ENCODE peak calls at places on chromosomes 11 and 22, in five cellular contexts. X is H1, C is K562, P is GM12878, D is HepG2. R is an unnamed sample.

GRCh38 chr22:26656896-26657851 is at the start of gene MIAT:
- DNase-seq in X (peak), C (peak), P (no peak), D (no peak), R (no peak)

GRCh38 chr11:76215946-76216345 is 9.6 kb upstream of the WNT11 start:
- DNase-seq in X (no peak), C (no peak), P (no peak), D (no peak), R (no peak)

GRCh38 chr11:59206635-59207034 is 6.1 kb downstream of the MPEG1 start:
- DNase-seq in X (peak), C (peak), P (no peak), D (peak), R (peak)

GRCh38 chr22:48944756-48945620 is 882.7 kb downstream of the BRD1 start:
- DNase-seq in X (peak), C (no peak), P (no peak), D (no peak), R (no peak)

GRCh38 chr22:39311592-39312400 is 7.6 kb downstream of the RPL3 start:
- DNase-seq in X (peak), C (peak), P (no peak), D (no peak), R (no peak)

GRCh38 chr11:20873054-20873453 is 203.7 kb downstream of the NELL1 start:
- DNase-seq in X (peak), C (peak), P (no peak), D (peak), R (peak)

GRCh38 chr11:112290462-112290894 is 29.8 kb upstream of the PLET1 start:
- DNase-seq in X (no peak), C (no peak), P (no peak), D (no peak), R (no peak)

GRCh38 chr11:129694966-129695365 is 120.7 kb upstream of the TMEM45B start:
- DNase-seq in X (no peak), C (no peak), P (no peak), D (no peak), R (no peak)

GRCh38 chr11:45457649-45458048 is 171.5 kb upstream of the SYT13 start:
- DNase-seq in X (no peak), C (no peak), P (no peak), D (no peak), R (no peak)

GRCh38 chr22:37752189-37753061 is 55.3 kb upstream of the GCAT start:
- DNase-seq in X (no peak), C (no peak), P (no peak), D (peak), R (peak)

GRCh38 chr11:126495806-126496205 is 140.3 kb downstream of the ST3GAL4 start:
- DNase-seq in X (no peak), C (no peak), P (no peak), D (no peak), R (no peak)

GRCh38 chr22:27989758-27990450 is 70.8 kb upstream of the PITPNB start:
- DNase-seq in X (no peak), C (no peak), P (no peak), D (no peak), R (no peak)

GRCh38 chr22:27991586-27992293 is 72.7 kb upstream of the PITPNB start:
- DNase-seq in X (no peak), C (no peak), P (no peak), D (no peak), R (no peak)

GRCh38 chr22:27992294-27993165 is 73.5 kb upstream of the PITPNB start:
- DNase-seq in X (no peak), C (no peak), P (no peak), D (no peak), R (no peak)

GRCh38 chr22:27990451-27990840 is 71.4 kb upstream of the PITPNB start:
- DNase-seq in X (no peak), C (no peak), P (no peak), D (no peak), R (no peak)

DNA sequence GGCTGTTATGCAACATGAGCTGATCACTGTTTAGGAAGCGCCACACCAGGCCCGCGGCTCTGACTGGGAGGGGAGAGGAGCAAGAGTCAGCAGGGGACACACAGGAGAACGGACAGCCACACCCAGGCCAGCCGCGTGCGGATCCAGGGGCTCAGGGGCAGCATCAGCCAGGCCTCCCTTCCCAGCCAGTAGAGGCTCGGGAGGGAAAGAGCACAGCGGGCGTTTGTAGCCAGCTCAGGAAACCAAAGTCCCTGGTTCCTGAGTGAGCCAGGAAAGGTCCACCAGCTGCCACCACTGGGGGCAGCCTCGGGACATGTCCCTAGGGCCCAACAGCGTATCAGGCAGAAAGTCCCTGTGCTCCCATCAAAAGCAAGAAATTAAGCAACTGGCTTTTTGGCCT is 71.8 kb upstream of the PITPNB start:
- DNase-seq in X (peak), C (peak), P (no peak), D (peak), R (peak)
- TF ChIP-seq RFX5 in X (no peak), C (no peak), P (no peak), D (no peak), R (no peak)

GRCh38 chr22:47567126-47567730 is 804.8 kb downstream of the TBC1D22A start:
- DNase-seq in X (no peak), C (no peak), P (no peak), D (no peak), R (no peak)
- TF ChIP-seq KDM1A in X (no peak), C (no peak), P (no peak), D (no peak), R (no peak)

GRCh38 chr11:28401446-28401845 is 293.3 kb downstream of the METTL15 start:
- DNase-seq in X (no peak), C (no peak), P (no peak), D (no peak), R (no peak)

GRCh38 chr11:28400236-28401100 is 292.3 kb downstream of the METTL15 start:
- DNase-seq in X (no peak), C (no peak), P (no peak), D (peak), R (peak)
- TF ChIP-seq RFX5 in X (no peak), C (no peak), P (no peak), D (no peak), R (no peak)

GRCh38 chr22:32103648-32104326 is 55.3 kb downstream of the C22orf42 start:
- DNase-seq in X (no peak), C (no peak), P (no peak), D (no peak), R (no peak)
- TF ChIP-seq KDM1A in X (no peak), C (no peak), P (no peak), D (no peak), R (no peak)

GRCh38 chr11:73396251-73396930 is 20.2 kb downstream of the RELT start:
- DNase-seq in X (no peak), C (no peak), P (no peak), D (no peak), R (no peak)
- TF ChIP-seq RFX5 in X (no peak), C (no peak), P (no peak), D (no peak), R (no peak)

GRCh38 chr11:124646148-124646547 is 23.5 kb downstream of the TBRG1 start:
- DNase-seq in X (no peak), C (no peak), P (no peak), D (no peak), R (no peak)

GRCh38 chr11:124643042-124643604 is 20.5 kb downstream of the TBRG1 start:
- DNase-seq in X (no peak), C (no peak), P (no peak), D (no peak), R (no peak)

GRCh38 chr11:124642628-124643027 is 20.0 kb downstream of the TBRG1 start:
- DNase-seq in X (no peak), C (no peak), P (no peak), D (no peak), R (no peak)

GRCh38 chr11:124643605-124644425 is 21.2 kb downstream of the TBRG1 start:
- DNase-seq in X (no peak), C (peak), P (no peak), D (no peak), R (no peak)

DNA sequence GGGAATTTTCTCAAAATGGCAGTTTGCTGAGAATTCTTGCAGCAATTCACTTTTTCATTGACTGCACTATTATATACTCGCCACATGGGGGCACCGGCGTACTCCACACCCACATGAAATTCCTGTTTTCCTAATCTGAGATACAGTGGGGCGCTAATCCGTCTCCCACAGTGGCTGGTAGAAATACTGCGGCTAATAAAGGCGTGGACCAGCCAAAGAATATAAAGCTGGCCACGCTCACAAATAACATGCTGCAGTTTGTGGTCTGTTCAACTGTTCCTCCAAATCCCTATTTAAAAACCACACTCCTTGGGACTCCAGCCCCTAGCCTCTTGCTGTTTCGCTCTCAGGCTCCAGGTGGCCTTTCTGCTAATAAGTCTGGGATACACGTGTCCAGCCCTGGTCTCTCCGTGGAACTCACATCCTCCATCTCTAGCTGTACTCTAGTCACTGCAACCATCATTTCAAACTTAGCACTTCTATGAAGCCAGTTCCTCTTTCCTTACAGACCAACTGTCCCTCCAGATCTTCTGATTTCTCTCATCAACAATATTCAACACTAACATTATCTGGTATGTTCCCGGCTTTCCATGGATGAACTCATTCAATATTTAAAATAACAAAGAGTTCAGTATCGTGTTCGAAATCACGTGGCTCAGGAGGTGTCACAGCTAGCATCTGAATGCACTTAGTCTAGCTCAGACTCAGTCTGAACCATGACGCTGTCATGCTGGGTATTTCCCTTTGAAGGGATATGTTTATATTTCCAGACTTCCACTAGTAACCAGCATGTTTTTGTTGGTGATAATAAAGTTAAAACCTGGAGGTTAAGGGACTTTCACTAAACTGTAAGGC is 22.0 kb downstream of the TBRG1 start:
- DNase-seq in X (peak), C (peak), P (no peak), D (peak), R (peak)
- TF ChIP-seq KDM1A in X (no peak), C (no peak), P (no peak), D (no peak), R (no peak)

DNA sequence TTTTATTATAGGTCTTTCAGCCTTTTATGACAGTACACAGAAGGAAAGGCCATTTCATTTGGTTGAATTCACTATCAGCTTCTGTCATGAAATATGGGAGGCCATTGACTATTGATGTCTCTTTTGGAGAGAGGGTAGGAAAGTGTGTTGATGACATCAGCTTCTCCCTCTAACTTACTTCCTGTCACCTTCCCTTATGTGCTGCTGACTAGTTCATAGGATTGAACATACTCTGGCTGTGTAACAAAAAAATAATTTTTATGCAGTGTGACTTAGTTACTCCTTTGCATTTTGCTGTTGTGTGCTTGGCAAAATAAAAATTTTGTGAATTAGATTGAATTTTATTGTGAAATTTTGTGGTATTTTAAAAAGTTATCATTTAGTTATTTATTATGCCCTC is 769.2 kb downstream of the METTL15 start:
- DNase-seq in X (no peak), C (no peak), P (no peak), D (no peak), R (no peak)
- TF ChIP-seq RFX5 in X (no peak), C (no peak), P (no peak), D (no peak), R (no peak)

GRCh38 chr11:118206612-118207031 is 18.2 kb downstream of the JAML start:
- DNase-seq in X (no peak), C (no peak), P (no peak), D (no peak), R (no peak)
- TF ChIP-seq KDM1A in X (no peak), C (no peak), P (no peak), D (no peak), R (no peak)

GRCh38 chr11:114019574-114019973 is 39.9 kb upstream of the ZBTB16 start:
- DNase-seq in X (no peak), C (no peak), P (no peak), D (no peak), R (no peak)

GRCh38 chr11:114015117-114015516 is 40.2 kb downstream of the HTR3A start:
- DNase-seq in X (no peak), C (no peak), P (no peak), D (no peak), R (no peak)

GRCh38 chr11:114017723-114018122 is 41.8 kb upstream of the ZBTB16 start:
- DNase-seq in X (no peak), C (no peak), P (no peak), D (no peak), R (peak)

GRCh38 chr11:114019046-114019445 is 40.5 kb upstream of the ZBTB16 start:
- DNase-seq in X (no peak), C (no peak), P (no peak), D (no peak), R (no peak)
- TF ChIP-seq RFX5 in X (no peak), C (no peak), P (no peak), D (no peak), R (no peak)

R was measured in A549.